ENCODE peak calls at places on chromosomes 7 and 10, in five cellular contexts. One of them, this sample, is unnamed. For H3K9me3, the result is how much of the 10 kb centered on the place peaks cover.

GRCh38 chr10:52446391-52446790 is 132.3 kb downstream of the DKK1 start:
- DNase-seq in uterus: no peak
- DNase-seq in adrenal gland: no peak
- DNase-seq in heart left ventricle: no peak
- DNase-seq in IMR-90: no peak
- DNase-seq in this sample: no peak

GRCh38 chr7:105759670-105760548 is 116.5 kb downstream of the ATXN7L1 start:
- DNase-seq in uterus: peak
- DNase-seq in adrenal gland: peak
- DNase-seq in heart left ventricle: no peak
- DNase-seq in IMR-90: peak
- DNase-seq in this sample: no peak

GRCh38 chr10:90587081-90587491 is 270.8 kb downstream of the HTR7 start:
- DNase-seq in uterus: no peak
- DNase-seq in adrenal gland: peak
- DNase-seq in heart left ventricle: no peak
- DNase-seq in IMR-90: peak
- DNase-seq in this sample: no peak

GRCh38 chr7:70271617-70272081 is 673.4 kb downstream of the AUTS2 start:
- DNase-seq in uterus: no peak
- DNase-seq in adrenal gland: no peak
- DNase-seq in heart left ventricle: no peak
- DNase-seq in IMR-90: no peak
- DNase-seq in this sample: no peak

GRCh38 chr10:69573056-69573806 is at the start of gene NEUROG3:
- DNase-seq in uterus: no peak
- DNase-seq in adrenal gland: no peak
- DNase-seq in heart left ventricle: no peak
- DNase-seq in IMR-90: no peak
- DNase-seq in this sample: no peak

GRCh38 chr10:79367421-79368189 is 20.3 kb downstream of the PPIF start:
- DNase-seq in uterus: no peak
- DNase-seq in adrenal gland: no peak
- DNase-seq in heart left ventricle: no peak
- DNase-seq in IMR-90: peak
- DNase-seq in this sample: no peak

GRCh38 chr7:39624202-39624807 is 933 bp downstream of the RALA start:
- DNase-seq in uterus: no peak
- DNase-seq in adrenal gland: peak
- DNase-seq in heart left ventricle: no peak
- DNase-seq in IMR-90: no peak
- DNase-seq in this sample: no peak

GRCh38 chr7:85750454-85750949 is 563.6 kb upstream of the SEMA3D start:
- DNase-seq in uterus: no peak
- DNase-seq in adrenal gland: peak
- DNase-seq in heart left ventricle: no peak
- DNase-seq in IMR-90: peak
- DNase-seq in this sample: no peak

GRCh38 chr7:29557954-29558353 is 5.7 kb upstream of the PRR15 start:
- DNase-seq in uterus: no peak
- DNase-seq in adrenal gland: no peak
- DNase-seq in heart left ventricle: no peak
- DNase-seq in IMR-90: no peak
- DNase-seq in this sample: no peak

GRCh38 chr7:85426487-85426960 is 239.7 kb upstream of the SEMA3D start:
- DNase-seq in uterus: no peak
- DNase-seq in adrenal gland: no peak
- DNase-seq in heart left ventricle: no peak
- DNase-seq in IMR-90: peak
- DNase-seq in this sample: no peak

GRCh38 chr7:137984181-137985041 is 17.5 kb downstream of the CREB3L2 start:
- DNase-seq in uterus: no peak
- DNase-seq in adrenal gland: no peak
- DNase-seq in heart left ventricle: no peak
- DNase-seq in IMR-90: no peak
- DNase-seq in this sample: no peak

GRCh38 chr10:114103286-114103685 is 59.6 kb downstream of the ADRB1 start:
- DNase-seq in uterus: no peak
- DNase-seq in adrenal gland: no peak
- DNase-seq in heart left ventricle: no peak
- DNase-seq in IMR-90: peak
- DNase-seq in this sample: no peak

DNA sequence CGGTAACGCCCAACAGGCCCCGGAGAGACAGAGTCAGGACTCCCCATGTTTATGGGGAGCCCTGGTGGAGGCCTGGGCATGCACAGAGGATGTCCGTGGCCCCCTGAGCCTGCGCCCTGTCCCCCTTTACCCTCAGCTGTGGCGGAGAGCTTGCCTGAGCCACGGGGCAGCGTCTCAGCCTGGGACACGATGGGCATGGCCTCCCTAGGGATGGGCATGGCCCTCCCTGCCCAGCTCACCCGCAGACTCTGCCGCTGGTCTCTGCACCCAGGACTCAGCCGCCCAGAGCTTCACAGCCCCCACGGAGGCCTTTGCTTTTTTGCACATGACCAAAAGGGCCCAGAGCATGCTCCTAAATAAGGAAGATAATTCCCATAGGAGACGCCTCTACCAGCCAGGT is 394.2 kb downstream of the PTPRN2 start:
- DNase-seq in uterus: no peak
- DNase-seq in adrenal gland: no peak
- DNase-seq in heart left ventricle: no peak
- DNase-seq in IMR-90: no peak
- DNase-seq in this sample: no peak
- H3K9me3 ChIP-seq in uterus: under half
- H3K9me3 ChIP-seq in adrenal gland: under half
- H3K9me3 ChIP-seq in heart left ventricle: under half
- H3K9me3 ChIP-seq in IMR-90: half or more
- H3K9me3 ChIP-seq in this sample: under half

DNA sequence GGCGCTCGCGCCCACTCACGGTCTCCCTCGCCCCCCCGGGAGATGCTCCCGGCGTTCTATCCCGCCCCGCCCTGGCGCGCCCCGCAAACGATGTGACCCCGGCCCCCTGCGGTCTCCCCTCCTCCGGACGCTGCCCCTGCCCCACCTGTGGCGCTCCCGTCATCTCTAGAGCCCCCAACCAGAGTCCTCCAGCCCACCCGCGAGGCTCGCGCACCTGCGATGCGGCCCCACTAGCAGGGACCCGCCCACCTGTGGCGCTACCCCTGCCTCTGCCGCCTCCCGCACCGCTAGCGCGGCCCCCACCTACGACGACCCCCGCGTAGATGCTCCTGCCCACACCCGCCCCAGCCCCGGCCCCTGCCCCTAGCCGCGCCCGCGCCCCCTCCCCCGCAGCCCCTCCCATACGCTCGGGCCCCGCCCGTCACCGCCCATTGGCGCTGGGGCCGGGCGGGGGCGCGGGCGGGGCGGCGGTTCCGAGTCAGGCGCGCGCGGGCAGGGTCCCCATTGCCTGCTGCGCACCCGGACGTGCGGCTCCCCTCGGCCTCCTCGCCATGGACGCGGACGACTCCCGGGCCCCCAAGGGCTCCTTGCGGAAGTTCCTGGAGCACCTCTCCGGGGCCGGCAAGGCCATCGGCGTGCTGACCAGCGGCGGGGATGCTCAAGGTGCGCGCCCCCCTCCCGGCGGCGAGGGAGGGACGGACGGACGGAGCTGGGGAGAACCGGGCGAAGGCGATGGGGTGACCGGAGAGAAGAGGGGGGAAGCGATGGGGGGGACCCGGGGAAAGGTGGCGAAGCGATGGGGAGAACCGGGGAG is at the start of gene PFKP:
- DNase-seq in uterus: peak
- DNase-seq in adrenal gland: peak
- DNase-seq in heart left ventricle: peak
- DNase-seq in IMR-90: no peak
- DNase-seq in this sample: no peak
- TF ChIP-seq POLR2A in uterus: no peak
- TF ChIP-seq POLR2A in adrenal gland: no peak
- TF ChIP-seq POLR2A in heart left ventricle: peak
- TF ChIP-seq POLR2A in IMR-90: peak
- TF ChIP-seq POLR2A in this sample: peak

GRCh38 chr7:157279973-157280841 is 56.6 kb upstream of the DNAJB6 start:
- DNase-seq in uterus: no peak
- DNase-seq in adrenal gland: no peak
- DNase-seq in heart left ventricle: no peak
- DNase-seq in IMR-90: no peak
- DNase-seq in this sample: no peak
- H3K9me3 ChIP-seq in uterus: under half
- H3K9me3 ChIP-seq in adrenal gland: under half
- H3K9me3 ChIP-seq in heart left ventricle: under half
- H3K9me3 ChIP-seq in IMR-90: under half
- H3K9me3 ChIP-seq in this sample: under half

GRCh38 chr7:4973728-4974198 is 14.8 kb upstream of the MMD2 start:
- DNase-seq in uterus: peak
- DNase-seq in adrenal gland: peak
- DNase-seq in heart left ventricle: peak
- DNase-seq in IMR-90: peak
- DNase-seq in this sample: peak
- TF ChIP-seq POLR2A in uterus: no peak
- TF ChIP-seq POLR2A in adrenal gland: peak
- TF ChIP-seq POLR2A in heart left ventricle: peak
- TF ChIP-seq POLR2A in IMR-90: peak
- TF ChIP-seq POLR2A in this sample: peak

This sample was measured in right lobe of liver.